ENCODE peak calls at places on chromosomes 11 and 22, in eight cellular contexts. One of them, this sample, is unnamed.

GRCh38 chr22:29733362-29734322 is 13.8 kb downstream of the CABP7 start:
- DNase-seq in Caco-2: no peak
- DNase-seq in NCI-H187 treated with DMSO at 0.1 percent for 48 hours: peak
- DNase-seq in activated CD4-positive, alpha-beta T cell treated with anti-CD3 and anti-CD28 coated beads, Interleukin-2, amount 50 U/mL, for 1 hour: no peak
- DNase-seq in Peyer's patch: peak
- DNase-seq in stimulated activated naive CD8-positive, alpha-beta T cell treated with anti-CD3 and anti-CD28 coated beads, Interleukin-15, Interleukin-2, amounts not matched to agents 100 U/mL and 50 U/mL, for 24 hours: no peak
- DNase-seq in posterior cingulate gyrus: no peak
- DNase-seq in germinal center: no peak
- DNase-seq in this sample: peak

GRCh38 chr11:76156971-76157427 is 49.3 kb downstream of the WNT11 start:
- DNase-seq in germinal center: no peak
- DNase-seq in stimulated activated naive CD8-positive, alpha-beta T cell treated with anti-CD3 and anti-CD28 coated beads, Interleukin-15, Interleukin-2, amounts not matched to agents 100 U/mL and 50 U/mL, for 24 hours: no peak
- DNase-seq in Caco-2: peak
- DNase-seq in posterior cingulate gyrus: no peak
- DNase-seq in NCI-H187 treated with DMSO at 0.1 percent for 48 hours: no peak
- DNase-seq in Peyer's patch: no peak
- DNase-seq in activated CD4-positive, alpha-beta T cell treated with anti-CD3 and anti-CD28 coated beads, Interleukin-2, amount 50 U/mL, for 1 hour: no peak
- DNase-seq in this sample: no peak

GRCh38 chr11:44519989-44520737 is 45.3 kb upstream of the CD82 start:
- DNase-seq in Peyer's patch: no peak
- DNase-seq in activated CD4-positive, alpha-beta T cell treated with anti-CD3 and anti-CD28 coated beads, Interleukin-2, amount 50 U/mL, for 1 hour: no peak
- DNase-seq in Caco-2: no peak
- DNase-seq in NCI-H187 treated with DMSO at 0.1 percent for 48 hours: no peak
- DNase-seq in stimulated activated naive CD8-positive, alpha-beta T cell treated with anti-CD3 and anti-CD28 coated beads, Interleukin-15, Interleukin-2, amounts not matched to agents 100 U/mL and 50 U/mL, for 24 hours: no peak
- DNase-seq in germinal center: no peak
- DNase-seq in posterior cingulate gyrus: no peak
- DNase-seq in this sample: no peak

GRCh38 chr11:119584193-119585037 is 144.6 kb downstream of the NECTIN1 start:
- DNase-seq in NCI-H187 treated with DMSO at 0.1 percent for 48 hours: no peak
- DNase-seq in stimulated activated naive CD8-positive, alpha-beta T cell treated with anti-CD3 and anti-CD28 coated beads, Interleukin-15, Interleukin-2, amounts not matched to agents 100 U/mL and 50 U/mL, for 24 hours: peak
- DNase-seq in posterior cingulate gyrus: peak
- DNase-seq in Caco-2: peak
- DNase-seq in Peyer's patch: peak
- DNase-seq in germinal center: no peak
- DNase-seq in activated CD4-positive, alpha-beta T cell treated with anti-CD3 and anti-CD28 coated beads, Interleukin-2, amount 50 U/mL, for 1 hour: no peak
- DNase-seq in this sample: peak

GRCh38 chr11:123211134-123211879 is 16.3 kb upstream of the CLMP start:
- DNase-seq in germinal center: no peak
- DNase-seq in activated CD4-positive, alpha-beta T cell treated with anti-CD3 and anti-CD28 coated beads, Interleukin-2, amount 50 U/mL, for 1 hour: no peak
- DNase-seq in Caco-2: no peak
- DNase-seq in NCI-H187 treated with DMSO at 0.1 percent for 48 hours: no peak
- DNase-seq in stimulated activated naive CD8-positive, alpha-beta T cell treated with anti-CD3 and anti-CD28 coated beads, Interleukin-15, Interleukin-2, amounts not matched to agents 100 U/mL and 50 U/mL, for 24 hours: no peak
- DNase-seq in Peyer's patch: no peak
- DNase-seq in posterior cingulate gyrus: no peak
- DNase-seq in this sample: no peak

GRCh38 chr11:13329670-13330401 is 52.2 kb downstream of the BMAL1 start:
- DNase-seq in germinal center: no peak
- DNase-seq in Peyer's patch: peak
- DNase-seq in stimulated activated naive CD8-positive, alpha-beta T cell treated with anti-CD3 and anti-CD28 coated beads, Interleukin-15, Interleukin-2, amounts not matched to agents 100 U/mL and 50 U/mL, for 24 hours: no peak
- DNase-seq in NCI-H187 treated with DMSO at 0.1 percent for 48 hours: peak
- DNase-seq in activated CD4-positive, alpha-beta T cell treated with anti-CD3 and anti-CD28 coated beads, Interleukin-2, amount 50 U/mL, for 1 hour: no peak
- DNase-seq in posterior cingulate gyrus: no peak
- DNase-seq in Caco-2: no peak
- DNase-seq in this sample: peak

GRCh38 chr11:112797653-112798293 is 163.4 kb upstream of the NCAM1 start:
- DNase-seq in Caco-2: no peak
- DNase-seq in Peyer's patch: peak
- DNase-seq in activated CD4-positive, alpha-beta T cell treated with anti-CD3 and anti-CD28 coated beads, Interleukin-2, amount 50 U/mL, for 1 hour: no peak
- DNase-seq in posterior cingulate gyrus: peak
- DNase-seq in NCI-H187 treated with DMSO at 0.1 percent for 48 hours: no peak
- DNase-seq in stimulated activated naive CD8-positive, alpha-beta T cell treated with anti-CD3 and anti-CD28 coated beads, Interleukin-15, Interleukin-2, amounts not matched to agents 100 U/mL and 50 U/mL, for 24 hours: peak
- DNase-seq in germinal center: peak
- DNase-seq in this sample: peak

GRCh38 chr11:70397983-70398833 is at the start of gene CTTN:
- DNase-seq in Caco-2: peak
- DNase-seq in germinal center: peak
- DNase-seq in activated CD4-positive, alpha-beta T cell treated with anti-CD3 and anti-CD28 coated beads, Interleukin-2, amount 50 U/mL, for 1 hour: peak
- DNase-seq in Peyer's patch: peak
- DNase-seq in NCI-H187 treated with DMSO at 0.1 percent for 48 hours: peak
- DNase-seq in posterior cingulate gyrus: peak
- DNase-seq in stimulated activated naive CD8-positive, alpha-beta T cell treated with anti-CD3 and anti-CD28 coated beads, Interleukin-15, Interleukin-2, amounts not matched to agents 100 U/mL and 50 U/mL, for 24 hours: peak
- DNase-seq in this sample: peak

GRCh38 chr11:23564370-23564769 is 704.1 kb upstream of the CCDC179 start:
- DNase-seq in posterior cingulate gyrus: no peak
- DNase-seq in NCI-H187 treated with DMSO at 0.1 percent for 48 hours: peak
- DNase-seq in Peyer's patch: no peak
- DNase-seq in stimulated activated naive CD8-positive, alpha-beta T cell treated with anti-CD3 and anti-CD28 coated beads, Interleukin-15, Interleukin-2, amounts not matched to agents 100 U/mL and 50 U/mL, for 24 hours: no peak
- DNase-seq in Caco-2: no peak
- DNase-seq in germinal center: no peak
- DNase-seq in activated CD4-positive, alpha-beta T cell treated with anti-CD3 and anti-CD28 coated beads, Interleukin-2, amount 50 U/mL, for 1 hour: no peak
- DNase-seq in this sample: no peak

This sample was measured in kidney glomerular epithelial cell.